ENCODE peak calls at places on chromosomes 12 and 14, in seven cellular contexts. R is AG10803, W is nephron progenitor cell, T is astrocyte of the spinal cord, N is lower leg skin, H is kidney, A is astrocyte of the cerebellum. B is an unnamed sample.

GRCh38 chr14:24274101-24274543 is 2.7 kb upstream of the RABGGTA start:
- DNase-seq in R (no peak), W (no peak), T (no peak), N (no peak), H (no peak), A (no peak), B (no peak)

GRCh38 chr12:45192041-45192695 is 23.7 kb upstream of the ANO6 start:
- DNase-seq in R (peak), W (no peak), T (peak), N (no peak), H (no peak), A (peak), B (peak)

GRCh38 chr12:47752552-47752951 is 6.1 kb downstream of the RAPGEF3 start:
- DNase-seq in R (peak), W (no peak), T (no peak), N (no peak), H (no peak), A (no peak), B (peak)

GRCh38 chr12:4849024-4849594 is 60.6 kb upstream of the KCNA1 start:
- DNase-seq in R (peak), W (peak), T (peak), N (no peak), H (no peak), A (peak), B (peak)

GRCh38 chr12:58106185-58106584 is 164.8 kb downstream of the ATP23 start:
- DNase-seq in R (no peak), W (no peak), T (no peak), N (no peak), H (no peak), A (no peak), B (no peak)

GRCh38 chr12:48037267-48037915 is 33.1 kb upstream of the COL2A1 start:
- DNase-seq in R (peak), W (peak), T (peak), N (no peak), H (no peak), A (peak), B (no peak)

GRCh38 chr14:22388669-22389625 is 200.1 kb downstream of the DAD1 start:
- DNase-seq in R (peak), W (no peak), T (peak), N (no peak), H (no peak), A (peak), B (peak)

GRCh38 chr12:115758886-115759620 is 518.4 kb downstream of the MED13L start:
- DNase-seq in R (no peak), W (no peak), T (no peak), N (no peak), H (no peak), A (no peak), B (no peak)

GRCh38 chr12:102484732-102485069 is 4.3 kb upstream of the IGF1 start:
- DNase-seq in R (no peak), W (no peak), T (no peak), N (no peak), H (no peak), A (no peak), B (no peak)
- TF ChIP-seq CTCF in R (no peak), W (no peak), T (no peak), N (no peak), H (no peak), A (no peak), B (peak)

GRCh38 chr12:75818863-75819262 is 212.7 kb downstream of the PHLDA1 start:
- DNase-seq in R (peak), W (no peak), T (no peak), N (no peak), H (no peak), A (no peak), B (peak)

GRCh38 chr12:75816892-75817291 is 214.7 kb downstream of the PHLDA1 start:
- DNase-seq in R (peak), W (no peak), T (peak), N (no peak), H (no peak), A (no peak), B (peak)

GRCh38 chr12:75823475-75823874 is 208.1 kb downstream of the PHLDA1 start:
- DNase-seq in R (peak), W (no peak), T (peak), N (no peak), H (no peak), A (peak), B (no peak)

GRCh38 chr12:75819512-75819911 is 212.1 kb downstream of the PHLDA1 start:
- DNase-seq in R (no peak), W (no peak), T (no peak), N (no peak), H (no peak), A (no peak), B (no peak)

GRCh38 chr12:75820848-75821578 is 210.6 kb downstream of the PHLDA1 start:
- DNase-seq in R (peak), W (no peak), T (peak), N (no peak), H (no peak), A (peak), B (no peak)
- TF ChIP-seq CTCF in R (peak), W (no peak), T (no peak), N (no peak), H (no peak), A (no peak), B (no peak)

DNA sequence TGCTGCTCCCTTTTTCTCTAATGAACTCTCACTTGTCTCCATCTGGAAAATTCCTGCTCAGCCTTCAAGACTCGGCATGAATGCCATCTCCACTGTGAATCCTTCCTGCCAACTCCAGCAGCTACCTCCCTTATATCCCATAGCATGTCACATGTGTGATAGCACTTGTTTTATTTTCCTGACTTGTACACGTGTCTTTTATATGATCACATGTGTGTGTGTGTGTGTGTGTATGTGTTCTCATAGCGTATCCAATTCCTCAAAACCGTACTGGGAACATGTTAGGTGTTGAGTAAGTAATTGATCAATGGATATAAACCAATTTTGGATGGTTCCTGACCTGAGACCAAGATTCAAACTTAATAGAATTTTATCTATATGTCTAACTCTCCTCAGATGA is 1107.7 kb downstream of the GALC start:
- DNase-seq in R (no peak), W (no peak), T (no peak), N (no peak), H (no peak), A (no peak), B (no peak)
- TF ChIP-seq CTCF in R (no peak), W (no peak), T (no peak), N (no peak), H (no peak), A (no peak), B (no peak)

GRCh38 chr14:35879654-35880249 is 53.6 kb downstream of the BRMS1L start:
- DNase-seq in R (peak), W (no peak), T (peak), N (no peak), H (no peak), A (no peak), B (no peak)
- TF ChIP-seq CTCF in R (peak), W (peak), T (peak), N (no peak), H (peak), A (peak), B (peak)

GRCh38 chr14:32244404-32244803 is 41.3 kb upstream of the RNU6-8 start:
- DNase-seq in R (peak), W (no peak), T (no peak), N (no peak), H (no peak), A (no peak), B (no peak)
- TF ChIP-seq CTCF in R (peak), W (no peak), T (peak), N (no peak), H (no peak), A (peak), B (peak)

GRCh38 chr12:91871751-91872150 is 273.9 kb downstream of the BTG1 start:
- DNase-seq in R (no peak), W (no peak), T (no peak), N (no peak), H (no peak), A (no peak), B (no peak)
- TF ChIP-seq CTCF in R (no peak), W (no peak), T (no peak), N (no peak), H (no peak), A (no peak), B (no peak)

DNA sequence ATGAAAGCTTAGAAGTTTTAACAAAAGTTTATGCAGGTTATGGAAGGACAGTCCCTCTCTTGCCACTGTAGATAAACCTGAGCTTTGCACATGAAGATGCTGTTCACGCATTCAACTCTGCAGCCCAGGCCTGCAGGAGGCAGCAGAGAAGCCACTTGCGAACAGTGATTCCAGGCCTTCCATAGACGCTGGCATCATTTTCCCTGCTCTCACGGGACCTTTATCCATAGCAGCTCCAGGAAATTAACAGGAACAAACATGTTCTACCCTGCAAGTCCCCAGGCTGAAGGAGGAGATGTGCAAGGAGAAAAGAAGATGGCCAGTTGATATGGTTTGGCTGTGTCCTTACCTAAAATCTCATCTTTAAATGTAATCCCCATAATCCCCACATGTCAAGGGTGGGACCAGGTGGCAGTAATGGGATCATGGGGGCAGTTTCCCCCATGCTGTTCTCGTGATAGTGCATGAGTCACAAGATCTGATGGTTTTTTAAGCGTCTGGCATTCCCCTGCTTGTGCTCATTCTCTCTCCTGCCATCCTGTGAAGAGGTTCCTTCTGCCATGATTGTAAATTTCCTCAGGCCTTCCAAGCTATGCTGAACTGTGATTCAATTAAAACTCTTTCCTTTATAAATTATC is 2.0 kb downstream of the ERP27 start:
- DNase-seq in R (no peak), W (no peak), T (no peak), N (no peak), H (no peak), A (no peak), B (no peak)
- TF ChIP-seq CTCF in R (no peak), W (no peak), T (peak), N (no peak), H (no peak), A (peak), B (peak)

GRCh38 chr12:2739832-2740641 is 54.7 kb upstream of the FKBP4 start:
- DNase-seq in R (peak), W (peak), T (peak), N (no peak), H (no peak), A (peak), B (peak)
- TF ChIP-seq CTCF in R (peak), W (peak), T (peak), N (no peak), H (peak), A (peak), B (peak)

DNA sequence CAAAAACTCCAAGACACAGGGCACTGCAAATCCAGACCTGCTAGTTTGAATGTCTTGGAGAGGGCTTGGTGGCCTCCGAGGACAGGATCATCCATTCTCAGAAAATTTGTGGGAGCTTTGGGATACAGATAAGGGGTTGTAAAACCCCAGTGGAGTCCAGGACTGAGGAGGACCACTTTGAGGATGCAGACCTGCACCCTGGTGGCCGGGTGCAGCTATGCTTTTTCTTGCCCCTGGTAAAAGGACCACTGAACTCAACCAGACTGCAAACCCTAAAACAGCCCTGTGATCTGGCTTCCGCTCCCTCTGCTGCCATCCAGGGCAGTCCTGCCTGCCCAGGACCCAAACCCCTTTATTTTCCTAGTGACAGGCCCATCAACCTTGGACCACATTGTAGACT is 169.5 kb upstream of the DAAM1 start:
- DNase-seq in R (no peak), W (no peak), T (no peak), N (no peak), H (no peak), A (no peak), B (no peak)
- TF ChIP-seq CTCF in R (peak), W (peak), T (peak), N (no peak), H (no peak), A (peak), B (peak)

GRCh38 chr14:61282746-61283145 is 1.6 kb upstream of the TMEM30B start:
- DNase-seq in R (no peak), W (no peak), T (no peak), N (peak), H (no peak), A (no peak), B (no peak)

GRCh38 chr14:61281911-61282310 is 773 bp upstream of the TMEM30B start:
- DNase-seq in R (peak), W (no peak), T (no peak), N (peak), H (no peak), A (no peak), B (no peak)

GRCh38 chr14:61280092-61280525 is 1.0 kb downstream of the TMEM30B start:
- DNase-seq in R (no peak), W (no peak), T (no peak), N (peak), H (no peak), A (no peak), B (no peak)

GRCh38 chr14:61281186-61281676 is at the start of gene TMEM30B:
- DNase-seq in R (no peak), W (no peak), T (no peak), N (peak), H (peak), A (no peak), B (no peak)

GRCh38 chr14:61280526-61281185 is 482 bp downstream of the TMEM30B start:
- DNase-seq in R (peak), W (peak), T (peak), N (peak), H (peak), A (no peak), B (no peak)
- TF ChIP-seq CTCF in R (no peak), W (peak), T (peak), N (no peak), H (peak), A (peak), B (no peak)